ENCODE peak calls at places on chromosomes 16 and 17, in ten cellular contexts. One of them, this sample, is unnamed.

GRCh38 chr16:6165330-6165984 is 1067.9 kb upstream of the EEF2KMT start:
- DNase-seq in stimulated activated CD4-positive, alpha-beta T cell treated with anti-CD3 and anti-CD28 coated beads, Interleukin-15, amount 100 ng/mL, for 1 hour: no peak
- DNase-seq in GM19239: no peak
- DNase-seq in T-helper 1 cell: no peak
- DNase-seq in A549: peak; percentile 6
- DNase-seq in AG09309: no peak
- DNase-seq in HuH-7: no peak
- DNase-seq in EL: no peak
- DNase-seq in stimulated activated CD8-positive, alpha-beta memory T cell treated with anti-CD3 and anti-CD28 coated beads, Interleukin-15, amount 100 ng/mL, for 24 hours: no peak
- DNase-seq in AG04450: no peak
- DNase-seq in this sample: no peak

GRCh38 chr16:22973451-22973991 is 159.6 kb downstream of the HS3ST2 start:
- DNase-seq in stimulated activated CD4-positive, alpha-beta T cell treated with anti-CD3 and anti-CD28 coated beads, Interleukin-15, amount 100 ng/mL, for 1 hour: no peak
- DNase-seq in HuH-7: no peak
- DNase-seq in EL: no peak
- DNase-seq in AG09309: no peak
- DNase-seq in T-helper 1 cell: no peak
- DNase-seq in A549: no peak
- DNase-seq in GM19239: no peak
- DNase-seq in AG04450: no peak
- DNase-seq in stimulated activated CD8-positive, alpha-beta memory T cell treated with anti-CD3 and anti-CD28 coated beads, Interleukin-15, amount 100 ng/mL, for 24 hours: no peak
- DNase-seq in this sample: no peak

GRCh38 chr16:12258806-12259205 is 282.3 kb downstream of the SNX29 start:
- DNase-seq in A549: no peak
- DNase-seq in T-helper 1 cell: no peak
- DNase-seq in GM19239: no peak
- DNase-seq in AG04450: no peak
- DNase-seq in HuH-7: no peak
- DNase-seq in stimulated activated CD8-positive, alpha-beta memory T cell treated with anti-CD3 and anti-CD28 coated beads, Interleukin-15, amount 100 ng/mL, for 24 hours: no peak
- DNase-seq in EL: no peak
- DNase-seq in stimulated activated CD4-positive, alpha-beta T cell treated with anti-CD3 and anti-CD28 coated beads, Interleukin-15, amount 100 ng/mL, for 1 hour: no peak
- DNase-seq in AG09309: no peak
- DNase-seq in this sample: no peak

GRCh38 chr17:81335388-81336157 is 40.5 kb upstream of the SLC38A10 start:
- DNase-seq in EL: no peak
- DNase-seq in HuH-7: no peak
- DNase-seq in GM19239: no peak
- DNase-seq in T-helper 1 cell: no peak
- DNase-seq in AG09309: no peak
- DNase-seq in A549: peak; percentile 58
- DNase-seq in stimulated activated CD8-positive, alpha-beta memory T cell treated with anti-CD3 and anti-CD28 coated beads, Interleukin-15, amount 100 ng/mL, for 24 hours: no peak
- DNase-seq in AG04450: no peak
- DNase-seq in stimulated activated CD4-positive, alpha-beta T cell treated with anti-CD3 and anti-CD28 coated beads, Interleukin-15, amount 100 ng/mL, for 1 hour: no peak
- DNase-seq in this sample: no peak

GRCh38 chr16:2015117-2015946 is 4.3 kb upstream of the NPW start:
- DNase-seq in stimulated activated CD4-positive, alpha-beta T cell treated with anti-CD3 and anti-CD28 coated beads, Interleukin-15, amount 100 ng/mL, for 1 hour: no peak
- DNase-seq in EL: no peak
- DNase-seq in A549: peak; percentile 98
- DNase-seq in stimulated activated CD8-positive, alpha-beta memory T cell treated with anti-CD3 and anti-CD28 coated beads, Interleukin-15, amount 100 ng/mL, for 24 hours: no peak
- DNase-seq in AG09309: no peak
- DNase-seq in T-helper 1 cell: no peak
- DNase-seq in GM19239: no peak
- DNase-seq in HuH-7: no peak
- DNase-seq in AG04450: no peak
- DNase-seq in this sample: no peak

GRCh38 chr16:67993207-67994036 is 5.9 kb downstream of the DPEP2 start:
- DNase-seq in stimulated activated CD4-positive, alpha-beta T cell treated with anti-CD3 and anti-CD28 coated beads, Interleukin-15, amount 100 ng/mL, for 1 hour: peak; percentile 66
- DNase-seq in GM19239: peak; percentile 88
- DNase-seq in HuH-7: peak; percentile 95
- DNase-seq in AG04450: peak; percentile 13
- DNase-seq in A549: peak; percentile 76
- DNase-seq in stimulated activated CD8-positive, alpha-beta memory T cell treated with anti-CD3 and anti-CD28 coated beads, Interleukin-15, amount 100 ng/mL, for 24 hours: peak; percentile 80
- DNase-seq in EL: peak; percentile 70
- DNase-seq in T-helper 1 cell: peak; percentile 70
- DNase-seq in AG09309: no peak
- DNase-seq in this sample: no peak

GRCh38 chr16:89473791-89474414 is 16.5 kb downstream of the ANKRD11 start:
- DNase-seq in AG04450: no peak
- DNase-seq in stimulated activated CD4-positive, alpha-beta T cell treated with anti-CD3 and anti-CD28 coated beads, Interleukin-15, amount 100 ng/mL, for 1 hour: no peak
- DNase-seq in HuH-7: peak; percentile 59
- DNase-seq in EL: peak; percentile 54
- DNase-seq in T-helper 1 cell: no peak
- DNase-seq in GM19239: no peak
- DNase-seq in stimulated activated CD8-positive, alpha-beta memory T cell treated with anti-CD3 and anti-CD28 coated beads, Interleukin-15, amount 100 ng/mL, for 24 hours: no peak
- DNase-seq in A549: no peak
- DNase-seq in AG09309: no peak
- DNase-seq in this sample: no peak

GRCh38 chr17:9020824-9021157 is 519 bp upstream of the NTN1 start:
- DNase-seq in stimulated activated CD8-positive, alpha-beta memory T cell treated with anti-CD3 and anti-CD28 coated beads, Interleukin-15, amount 100 ng/mL, for 24 hours: no peak
- DNase-seq in stimulated activated CD4-positive, alpha-beta T cell treated with anti-CD3 and anti-CD28 coated beads, Interleukin-15, amount 100 ng/mL, for 1 hour: no peak
- DNase-seq in HuH-7: no peak
- DNase-seq in T-helper 1 cell: no peak
- DNase-seq in GM19239: no peak
- DNase-seq in A549: no peak
- DNase-seq in EL: no peak
- DNase-seq in AG09309: no peak
- DNase-seq in AG04450: no peak
- DNase-seq in this sample: no peak

GRCh38 chr16:31243734-31244670 is 15.8 kb upstream of the ITGAM start:
- DNase-seq in A549: no peak
- DNase-seq in stimulated activated CD8-positive, alpha-beta memory T cell treated with anti-CD3 and anti-CD28 coated beads, Interleukin-15, amount 100 ng/mL, for 24 hours: no peak
- DNase-seq in stimulated activated CD4-positive, alpha-beta T cell treated with anti-CD3 and anti-CD28 coated beads, Interleukin-15, amount 100 ng/mL, for 1 hour: no peak
- DNase-seq in AG09309: no peak
- DNase-seq in HuH-7: no peak
- DNase-seq in EL: no peak
- DNase-seq in AG04450: no peak
- DNase-seq in GM19239: no peak
- DNase-seq in T-helper 1 cell: no peak
- DNase-seq in this sample: no peak

GRCh38 chr17:45263477-45263860 is 1.6 kb upstream of the SPATA32 start:
- DNase-seq in EL: no peak
- DNase-seq in GM19239: no peak
- DNase-seq in stimulated activated CD8-positive, alpha-beta memory T cell treated with anti-CD3 and anti-CD28 coated beads, Interleukin-15, amount 100 ng/mL, for 24 hours: no peak
- DNase-seq in A549: no peak
- DNase-seq in stimulated activated CD4-positive, alpha-beta T cell treated with anti-CD3 and anti-CD28 coated beads, Interleukin-15, amount 100 ng/mL, for 1 hour: no peak
- DNase-seq in AG04450: no peak
- DNase-seq in HuH-7: no peak
- DNase-seq in T-helper 1 cell: no peak
- DNase-seq in AG09309: no peak
- DNase-seq in this sample: no peak

GRCh38 chr16:64136743-64137142 is 985.1 kb downstream of the CDH11 start:
- DNase-seq in HuH-7: no peak
- DNase-seq in A549: no peak
- DNase-seq in EL: no peak
- DNase-seq in AG09309: no peak
- DNase-seq in stimulated activated CD4-positive, alpha-beta T cell treated with anti-CD3 and anti-CD28 coated beads, Interleukin-15, amount 100 ng/mL, for 1 hour: no peak
- DNase-seq in T-helper 1 cell: no peak
- DNase-seq in GM19239: no peak
- DNase-seq in AG04450: no peak
- DNase-seq in stimulated activated CD8-positive, alpha-beta memory T cell treated with anti-CD3 and anti-CD28 coated beads, Interleukin-15, amount 100 ng/mL, for 24 hours: no peak
- DNase-seq in this sample: no peak

GRCh38 chr16:89422905-89423630 is 67.3 kb downstream of the ANKRD11 start:
- DNase-seq in AG04450: no peak
- DNase-seq in stimulated activated CD4-positive, alpha-beta T cell treated with anti-CD3 and anti-CD28 coated beads, Interleukin-15, amount 100 ng/mL, for 1 hour: no peak
- DNase-seq in AG09309: no peak
- DNase-seq in HuH-7: no peak
- DNase-seq in stimulated activated CD8-positive, alpha-beta memory T cell treated with anti-CD3 and anti-CD28 coated beads, Interleukin-15, amount 100 ng/mL, for 24 hours: no peak
- DNase-seq in A549: no peak
- DNase-seq in T-helper 1 cell: no peak
- DNase-seq in GM19239: peak; percentile 41
- DNase-seq in EL: peak; percentile 67
- DNase-seq in this sample: no peak

GRCh38 chr17:68248886-68249872 is 1.3 kb downstream of the AMZ2 start:
- DNase-seq in T-helper 1 cell: no peak
- DNase-seq in AG09309: no peak
- DNase-seq in GM19239: no peak
- DNase-seq in stimulated activated CD4-positive, alpha-beta T cell treated with anti-CD3 and anti-CD28 coated beads, Interleukin-15, amount 100 ng/mL, for 1 hour: no peak
- DNase-seq in AG04450: no peak
- DNase-seq in EL: peak; percentile 25
- DNase-seq in HuH-7: no peak
- DNase-seq in A549: no peak
- DNase-seq in stimulated activated CD8-positive, alpha-beta memory T cell treated with anti-CD3 and anti-CD28 coated beads, Interleukin-15, amount 100 ng/mL, for 24 hours: no peak
- DNase-seq in this sample: no peak

GRCh38 chr17:81471804-81472456 is 40.7 kb downstream of the ACTG1 start:
- DNase-seq in HuH-7: peak; percentile 67
- DNase-seq in stimulated activated CD4-positive, alpha-beta T cell treated with anti-CD3 and anti-CD28 coated beads, Interleukin-15, amount 100 ng/mL, for 1 hour: no peak
- DNase-seq in EL: peak; percentile 87
- DNase-seq in T-helper 1 cell: no peak
- DNase-seq in stimulated activated CD8-positive, alpha-beta memory T cell treated with anti-CD3 and anti-CD28 coated beads, Interleukin-15, amount 100 ng/mL, for 24 hours: no peak
- DNase-seq in GM19239: no peak
- DNase-seq in AG09309: peak; percentile 74
- DNase-seq in A549: peak; percentile 80
- DNase-seq in AG04450: no peak
- DNase-seq in this sample: no peak

GRCh38 chr16:68367034-68367433 is 56.2 kb downstream of the PRMT7 start:
- DNase-seq in AG04450: no peak
- DNase-seq in AG09309: no peak
- DNase-seq in A549: peak; percentile 52
- DNase-seq in T-helper 1 cell: no peak
- DNase-seq in stimulated activated CD4-positive, alpha-beta T cell treated with anti-CD3 and anti-CD28 coated beads, Interleukin-15, amount 100 ng/mL, for 1 hour: no peak
- DNase-seq in EL: peak; percentile 46
- DNase-seq in GM19239: no peak
- DNase-seq in HuH-7: peak; percentile 93
- DNase-seq in stimulated activated CD8-positive, alpha-beta memory T cell treated with anti-CD3 and anti-CD28 coated beads, Interleukin-15, amount 100 ng/mL, for 24 hours: no peak
- DNase-seq in this sample: no peak

GRCh38 chr16:78648517-78648916 is 549.1 kb downstream of the WWOX start:
- DNase-seq in EL: no peak
- DNase-seq in A549: no peak
- DNase-seq in stimulated activated CD8-positive, alpha-beta memory T cell treated with anti-CD3 and anti-CD28 coated beads, Interleukin-15, amount 100 ng/mL, for 24 hours: no peak
- DNase-seq in T-helper 1 cell: no peak
- DNase-seq in GM19239: no peak
- DNase-seq in AG09309: no peak
- DNase-seq in AG04450: no peak
- DNase-seq in HuH-7: no peak
- DNase-seq in stimulated activated CD4-positive, alpha-beta T cell treated with anti-CD3 and anti-CD28 coated beads, Interleukin-15, amount 100 ng/mL, for 1 hour: no peak
- DNase-seq in this sample: no peak

GRCh38 chr16:58497468-58497867 is 2.5 kb upstream of the NDRG4 start:
- DNase-seq in AG09309: no peak
- DNase-seq in HuH-7: no peak
- DNase-seq in EL: no peak
- DNase-seq in stimulated activated CD4-positive, alpha-beta T cell treated with anti-CD3 and anti-CD28 coated beads, Interleukin-15, amount 100 ng/mL, for 1 hour: no peak
- DNase-seq in T-helper 1 cell: no peak
- DNase-seq in AG04450: no peak
- DNase-seq in A549: no peak
- DNase-seq in GM19239: no peak
- DNase-seq in stimulated activated CD8-positive, alpha-beta memory T cell treated with anti-CD3 and anti-CD28 coated beads, Interleukin-15, amount 100 ng/mL, for 24 hours: no peak
- DNase-seq in this sample: no peak

GRCh38 chr17:11885051-11885450 is 112.2 kb downstream of the ZNF18 start:
- DNase-seq in AG09309: no peak
- DNase-seq in T-helper 1 cell: no peak
- DNase-seq in stimulated activated CD8-positive, alpha-beta memory T cell treated with anti-CD3 and anti-CD28 coated beads, Interleukin-15, amount 100 ng/mL, for 24 hours: no peak
- DNase-seq in stimulated activated CD4-positive, alpha-beta T cell treated with anti-CD3 and anti-CD28 coated beads, Interleukin-15, amount 100 ng/mL, for 1 hour: no peak
- DNase-seq in AG04450: no peak
- DNase-seq in A549: no peak
- DNase-seq in GM19239: no peak
- DNase-seq in EL: no peak
- DNase-seq in HuH-7: no peak
- DNase-seq in this sample: no peak

GRCh38 chr17:68733241-68734176 is 132.3 kb upstream of the FAM20A start:
- DNase-seq in A549: no peak
- DNase-seq in AG09309: no peak
- DNase-seq in HuH-7: no peak
- DNase-seq in stimulated activated CD4-positive, alpha-beta T cell treated with anti-CD3 and anti-CD28 coated beads, Interleukin-15, amount 100 ng/mL, for 1 hour: no peak
- DNase-seq in stimulated activated CD8-positive, alpha-beta memory T cell treated with anti-CD3 and anti-CD28 coated beads, Interleukin-15, amount 100 ng/mL, for 24 hours: no peak
- DNase-seq in EL: peak; percentile 51
- DNase-seq in GM19239: no peak
- DNase-seq in T-helper 1 cell: no peak
- DNase-seq in AG04450: peak; percentile 29
- DNase-seq in this sample: no peak

GRCh38 chr17:55284944-55285339 is 20.2 kb downstream of the HLF start:
- DNase-seq in stimulated activated CD4-positive, alpha-beta T cell treated with anti-CD3 and anti-CD28 coated beads, Interleukin-15, amount 100 ng/mL, for 1 hour: no peak
- DNase-seq in AG04450: no peak
- DNase-seq in T-helper 1 cell: no peak
- DNase-seq in stimulated activated CD8-positive, alpha-beta memory T cell treated with anti-CD3 and anti-CD28 coated beads, Interleukin-15, amount 100 ng/mL, for 24 hours: no peak
- DNase-seq in GM19239: no peak
- DNase-seq in EL: no peak
- DNase-seq in AG09309: no peak
- DNase-seq in HuH-7: no peak
- DNase-seq in A549: no peak
- DNase-seq in this sample: no peak

GRCh38 chr17:80650751-80651173 is 106.1 kb downstream of the RPTOR start:
- DNase-seq in GM19239: no peak
- DNase-seq in HuH-7: no peak
- DNase-seq in stimulated activated CD8-positive, alpha-beta memory T cell treated with anti-CD3 and anti-CD28 coated beads, Interleukin-15, amount 100 ng/mL, for 24 hours: no peak
- DNase-seq in A549: no peak
- DNase-seq in AG09309: no peak
- DNase-seq in T-helper 1 cell: no peak
- DNase-seq in stimulated activated CD4-positive, alpha-beta T cell treated with anti-CD3 and anti-CD28 coated beads, Interleukin-15, amount 100 ng/mL, for 1 hour: no peak
- DNase-seq in EL: no peak
- DNase-seq in AG04450: no peak
- DNase-seq in this sample: no peak

This sample was measured in amniotic stem cell.